ENCODE peak calls at places on chromosomes 6 and 20, in four cellular contexts. C, H, V and D are unnamed samples.

GRCh38 chr6:109740787-109741186 is 49.7 kb downstream of the FIG4 start:
- DNase-seq in C (no peak), H (no peak), V (no peak), D (no peak)

GRCh38 chr20:54231006-54231405 is 23.1 kb downstream of the PFDN4 start:
- DNase-seq in C (no peak), H (no peak), V (no peak), D (no peak)

GRCh38 chr6:95410168-95410567 is 167.2 kb upstream of the MANEA start:
- DNase-seq in C (no peak), H (no peak), V (no peak), D (no peak)

GRCh38 chr6:106474476-106474875 is 114.0 kb downstream of the CRYBG1 start:
- DNase-seq in C (peak), H (peak), V (no peak), D (no peak)

GRCh38 chr6:113697642-113698410 is 159.3 kb upstream of the MARCKS start:
- DNase-seq in C (peak), H (peak), V (no peak), D (peak)

GRCh38 chr20:23024701-23025100 is 10.4 kb upstream of the SSTR4 start:
- DNase-seq in C (no peak), H (no peak), V (no peak), D (no peak)

GRCh38 chr6:122869437-122870024 is 80.5 kb downstream of the SMPDL3A start:
- DNase-seq in C (peak), H (peak), V (no peak), D (peak)

GRCh38 chr6:166056637-166057036 is 111.0 kb downstream of the TBXT start:
- DNase-seq in C (no peak), H (peak), V (no peak), D (no peak)

GRCh38 chr6:110325197-110325596 is 33.0 kb downstream of the METTL24 start:
- DNase-seq in C (peak), H (peak), V (no peak), D (no peak)

GRCh38 chr20:63186528-63187316 is 29.2 kb downstream of the YTHDF1 start:
- DNase-seq in C (peak), H (peak), V (no peak), D (no peak)

GRCh38 chr6:68716605-68717004 is 81.5 kb downstream of the ADGRB3 start:
- DNase-seq in C (no peak), H (no peak), V (no peak), D (no peak)

GRCh38 chr20:62776692-62777527 is 19.4 kb upstream of the MRGBP start:
- DNase-seq in C (peak), H (peak), V (peak), D (peak)

GRCh38 chr6:27755768-27756167 is 156.4 kb downstream of the OR2B2 start:
- DNase-seq in C (no peak), H (no peak), V (no peak), D (no peak)

GRCh38 chr6:128899651-128900050 is 16.7 kb downstream of the LAMA2 start:
- DNase-seq in C (no peak), H (peak), V (no peak), D (no peak)

GRCh38 chr6:163983601-163984445 is 569.3 kb downstream of the QKI start:
- DNase-seq in C (no peak), H (no peak), V (no peak), D (no peak)

GRCh38 chr6:168045706-168046620 is 33.0 kb downstream of the FRMD1 start:
- DNase-seq in C (no peak), H (no peak), V (no peak), D (no peak)

GRCh38 chr6:24752917-24753486 is 21.7 kb upstream of the GMNN start:
- DNase-seq in C (no peak), H (peak), V (no peak), D (no peak)

GRCh38 chr20:3932277-3933073 is 43.3 kb downstream of the PANK2 start:
- DNase-seq in C (no peak), H (peak), V (no peak), D (no peak)

GRCh38 chr20:20292472-20292871 is 75.4 kb upstream of the INSM1 start:
- DNase-seq in C (no peak), H (no peak), V (no peak), D (no peak)

GRCh38 chr6:42179956-42180335 is 6.8 kb downstream of the GUCA1A start:
- DNase-seq in C (peak), H (no peak), V (no peak), D (no peak)

GRCh38 chr6:72464791-72465691 is 156.8 kb upstream of the KCNQ5 start:
- DNase-seq in C (peak), H (peak), V (no peak), D (peak)

GRCh38 chr6:44704240-44705150 is 317.0 kb downstream of the CDC5L start:
- DNase-seq in C (no peak), H (no peak), V (no peak), D (no peak)

GRCh38 chr6:104936766-104937535 is 20.0 kb upstream of the LIN28B start:
- DNase-seq in C (no peak), H (no peak), V (no peak), D (no peak)

GRCh38 chr6:104943781-104944180 is 13.1 kb upstream of the LIN28B start:
- DNase-seq in C (peak), H (peak), V (no peak), D (no peak)

GRCh38 chr6:104941694-104942177 is 15.2 kb upstream of the LIN28B start:
- DNase-seq in C (no peak), H (no peak), V (no peak), D (no peak)

GRCh38 chr6:104940238-104940880 is 16.5 kb upstream of the LIN28B start:
- DNase-seq in C (no peak), H (peak), V (no peak), D (no peak)

GRCh38 chr6:104940881-104941693 is 15.8 kb upstream of the LIN28B start:
- DNase-seq in C (peak), H (peak), V (no peak), D (no peak)
- TF ChIP-seq CTCF in C (peak), H (peak), V (no peak), D (peak)

GRCh38 chr20:57601737-57602136 is 18.5 kb downstream of the ZBP1 start:
- DNase-seq in C (no peak), H (no peak), V (no peak), D (no peak)

GRCh38 chr20:57603120-57603519 is 17.1 kb downstream of the ZBP1 start:
- DNase-seq in C (no peak), H (no peak), V (no peak), D (no peak)

GRCh38 chr20:57605878-57606277 is 14.3 kb downstream of the ZBP1 start:
- DNase-seq in C (no peak), H (no peak), V (no peak), D (no peak)

GRCh38 chr20:57608516-57608915 is 11.7 kb downstream of the ZBP1 start:
- DNase-seq in C (no peak), H (no peak), V (no peak), D (no peak)

GRCh38 chr20:57605045-57605444 is 15.2 kb downstream of the ZBP1 start:
- DNase-seq in C (no peak), H (no peak), V (no peak), D (no peak)
- H3K4me3 ChIP-seq in C (no peak), H (no peak), V (no peak), D (no peak)

GRCh38 chr6:52697903-52698302 is 27.0 kb downstream of the TMEM14A start:
- DNase-seq in C (peak), H (peak), V (no peak), D (no peak)
- TF ChIP-seq CTCF in C (no peak), H (no peak), V (no peak), D (no peak)

GRCh38 chr20:61720348-61720696 is 345.4 kb downstream of the TAF4 start:
- DNase-seq in C (no peak), H (no peak), V (no peak), D (no peak)
- H3K4me3 ChIP-seq in C (no peak), H (no peak), V (peak), D (no peak)

GRCh38 chr6:135254471-135254870 is 73.4 kb downstream of the MYB start:
- DNase-seq in C (no peak), H (no peak), V (no peak), D (no peak)

GRCh38 chr6:135256866-135257265 is 75.8 kb downstream of the MYB start:
- DNase-seq in C (no peak), H (no peak), V (no peak), D (no peak)

GRCh38 chr6:135260612-135261011 is 79.5 kb downstream of the MYB start:
- DNase-seq in C (peak), H (no peak), V (no peak), D (no peak)

GRCh38 chr6:135258970-135259369 is 77.9 kb downstream of the MYB start:
- DNase-seq in C (peak), H (no peak), V (no peak), D (no peak)

GRCh38 chr6:135257641-135258405 is 76.7 kb downstream of the MYB start:
- DNase-seq in C (no peak), H (no peak), V (no peak), D (no peak)
- TF ChIP-seq CTCF in C (no peak), H (no peak), V (no peak), D (no peak)

GRCh38 chr20:34222208-34222607 is 19.0 kb upstream of the ASIP start:
- DNase-seq in C (peak), H (peak), V (no peak), D (peak)
- H3K4me3 ChIP-seq in C (no peak), H (no peak), V (no peak), D (no peak)

GRCh38 chr6:29977425-29977727 is 35.0 kb downstream of the HLA-A start:
- DNase-seq in C (no peak), H (no peak), V (no peak), D (no peak)
- TF ChIP-seq CTCF in C (no peak), H (no peak), V (no peak), D (no peak)